ENCODE peak calls at places on chromosomes 4 and X, in five cellular contexts. S is OCI-LY7; A is CD4-positive, CD25-positive, alpha-beta regulatory T cell; T is activated T-helper 1 cell treated with anti-CD3 and anti-CD28 coated beads, Interleukin-2, amount 50 U/mL, for 16 hours; Y is mesendoderm. U is an unnamed sample.

GRCh38 chrX:130114141-130114561 is 3.9 kb upstream of the ELF4 start:
- DNase-seq in S (no peak), A (no peak), T (no peak), Y (no peak), U (no peak)

GRCh38 chrX:28178206-28178605 is 197.0 kb upstream of the DCAF8L1 start:
- DNase-seq in S (no peak), A (no peak), T (no peak), Y (no peak), U (no peak)

GRCh38 chrX:16848541-16848940 is 21.6 kb downstream of the RBBP7 start:
- DNase-seq in S (no peak), A (no peak), T (no peak), Y (no peak), U (no peak)

GRCh38 chr4:3250956-3251690 is 2.2 kb downstream of the MSANTD1 start:
- DNase-seq in S (no peak), A (no peak), T (no peak), Y (peak; percentile 46), U (peak; percentile 83)

GRCh38 chr4:112604590-112604989 is 32.1 kb downstream of the ZGRF1 start:
- DNase-seq in S (peak; percentile 46), A (peak; percentile 3), T (no peak), Y (peak; percentile 62), U (no peak)

GRCh38 chr4:182143086-182143821 is 99.9 kb upstream of the TENM3 start:
- DNase-seq in S (no peak), A (no peak), T (no peak), Y (peak; percentile 73), U (no peak)

GRCh38 chr4:175891863-175892262 is 79.8 kb upstream of the GPM6A start:
- DNase-seq in S (peak; percentile 68), A (no peak), T (no peak), Y (peak; percentile 30), U (no peak)

GRCh38 chrX:21166302-21166982 is 207.8 kb upstream of the CNKSR2 start:
- DNase-seq in S (no peak), A (no peak), T (no peak), Y (peak; percentile 71), U (no peak)

GRCh38 chrX:103586314-103586646 is 965 bp downstream of the TCEAL4 start:
- DNase-seq in S (no peak), A (no peak), T (no peak), Y (no peak), U (no peak)